ENCODE peak calls at places on chromosomes 1 and 21, in eight cellular contexts. Q, N, H, F, Z, M, I and V are unnamed samples.

GRCh38 chr1:111739984-111740765 is 980 bp upstream of the INKA2 start:
- DNase-seq in Q (peak; percentile 31), N (no peak), H (peak; percentile 85), F (no peak), Z (peak; percentile 93), M (peak; percentile 63), I (peak; percentile 88), V (peak; percentile 40)

GRCh38 chr1:244102051-244102450 is 51.0 kb downstream of the ZBTB18 start:
- DNase-seq in Q (no peak), N (no peak), H (no peak), F (no peak), Z (no peak), M (peak; percentile 50), I (no peak), V (no peak)

GRCh38 chr1:117967900-117968299 is 38.4 kb downstream of the WDR3 start:
- DNase-seq in Q (no peak), N (no peak), H (no peak), F (no peak), Z (no peak), M (no peak), I (peak; percentile 9), V (no peak)

GRCh38 chr1:7384679-7385078 is 386.4 kb upstream of the VAMP3 start:
- DNase-seq in Q (no peak), N (no peak), H (no peak), F (no peak), Z (no peak), M (no peak), I (no peak), V (no peak)

GRCh38 chr1:200724064-200724463 is 14.6 kb upstream of the CAMSAP2 start:
- DNase-seq in Q (no peak), N (no peak), H (no peak), F (no peak), Z (no peak), M (no peak), I (peak; percentile 42), V (no peak)

GRCh38 chr21:44353200-44353970 is at the start of gene TRPM2:
- DNase-seq in Q (peak; percentile 48), N (no peak), H (no peak), F (no peak), Z (no peak), M (no peak), I (peak; percentile 37), V (no peak)

GRCh38 chr21:45550552-45551210 is 8.4 kb upstream of the SLC19A1 start:
- DNase-seq in Q (peak; percentile 44), N (no peak), H (no peak), F (no peak), Z (peak; percentile 35), M (no peak), I (no peak), V (no peak)

GRCh38 chr1:173255214-173255813 is 48.2 kb upstream of the TNFSF4 start:
- DNase-seq in Q (no peak), N (peak; percentile 13), H (peak; percentile 23), F (no peak), Z (peak; percentile 51), M (peak; percentile 30), I (peak; percentile 58), V (peak; percentile 52)

GRCh38 chr21:39575778-39576177 is 37.0 kb upstream of the B3GALT5 start:
- DNase-seq in Q (no peak), N (no peak), H (no peak), F (no peak), Z (peak; percentile 65), M (no peak), I (no peak), V (no peak)

GRCh38 chr1:47991187-47991586 is 6.0 kb downstream of the TRABD2B start:
- DNase-seq in Q (no peak), N (no peak), H (no peak), F (no peak), Z (peak; percentile 86), M (no peak), I (peak; percentile 64), V (peak; percentile 44)

GRCh38 chr1:161021168-161021958 is 411 bp upstream of the F11R start:
- DNase-seq in Q (peak; percentile 94), N (no peak), H (peak; percentile 47), F (peak; percentile 98), Z (peak; percentile 100), M (peak; percentile 99), I (peak; percentile 45), V (peak; percentile 28)

GRCh38 chr1:161018631-161018930 is 2.4 kb downstream of the F11R start:
- DNase-seq in Q (no peak), N (no peak), H (no peak), F (no peak), Z (no peak), M (no peak), I (no peak), V (no peak)

GRCh38 chr1:161021959-161022332 is 994 bp upstream of the F11R start:
- DNase-seq in Q (no peak), N (no peak), H (no peak), F (no peak), Z (no peak), M (no peak), I (peak; percentile 25), V (no peak)

GRCh38 chr1:161020573-161021167 is at the start of gene F11R:
- DNase-seq in Q (no peak), N (no peak), H (peak; percentile 35), F (no peak), Z (peak; percentile 92), M (peak; percentile 80), I (peak; percentile 45), V (no peak)

GRCh38 chr1:161019767-161020572 is 982 bp downstream of the F11R start:
- DNase-seq in Q (peak; percentile 7), N (no peak), H (peak; percentile 26), F (no peak), Z (peak; percentile 71), M (no peak), I (peak; percentile 19), V (no peak)
- H3K27me3 ChIP-seq in Q (no peaks in the 10 kb centered on the region), N (peaks cover 25% of the 10 kb centered on the region), H (no peaks in the 10 kb centered on the region), F (no peaks in the 10 kb centered on the region), Z (no peaks in the 10 kb centered on the region), M (no peaks in the 10 kb centered on the region), I (peaks cover 16% of the 10 kb centered on the region), V (peaks cover 9% of the 10 kb centered on the region)

DNA sequence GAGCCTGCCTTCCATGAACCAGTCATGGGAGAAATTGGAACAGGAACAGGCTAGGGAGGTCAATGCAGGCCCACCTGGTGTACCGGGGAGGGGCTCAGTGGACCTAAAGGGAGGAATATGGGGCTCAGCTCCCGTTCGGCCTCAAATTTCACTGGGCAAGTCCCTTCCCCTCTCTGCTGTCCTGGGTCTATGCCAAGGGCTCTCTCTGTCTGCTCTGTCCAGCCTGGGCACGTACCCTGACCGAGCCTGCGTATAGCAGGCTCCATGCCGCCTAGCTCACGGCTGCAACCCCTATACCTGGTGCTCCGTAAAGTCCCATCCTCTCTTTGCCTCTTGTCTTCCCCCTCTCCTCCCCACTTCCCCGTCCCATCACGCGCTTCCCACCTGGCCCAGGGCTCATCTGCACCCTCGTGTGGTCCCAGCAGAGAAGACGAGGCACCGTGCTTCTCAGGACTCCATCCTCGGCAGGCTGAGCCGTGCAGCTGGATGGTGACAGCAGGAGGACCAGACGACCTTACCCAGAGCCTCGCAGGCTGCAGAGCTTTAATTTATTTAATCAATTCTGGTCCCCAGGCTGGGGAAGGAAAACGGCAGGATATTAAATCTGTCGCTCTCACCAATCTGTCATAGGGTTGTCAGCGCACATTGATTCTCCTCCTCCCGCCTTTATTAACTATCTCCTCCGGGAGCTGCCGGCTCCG is 25.1 kb upstream of the DISP3 start:
- DNase-seq in Q (no peak), N (no peak), H (no peak), F (no peak), Z (no peak), M (peak; percentile 66), I (no peak), V (no peak)
- H3K27me3 ChIP-seq in Q (no peaks in the 10 kb centered on the region), N (peaks cover 8% of the 10 kb centered on the region), H (no peaks in the 10 kb centered on the region), F (no peaks in the 10 kb centered on the region), Z (no peaks in the 10 kb centered on the region), M (no peaks in the 10 kb centered on the region), I (no peaks in the 10 kb centered on the region), V (peaks cover 1% of the 10 kb centered on the region)

GRCh38 chr1:29943034-29943433 is 706.7 kb downstream of the PTPRU start:
- DNase-seq in Q (no peak), N (no peak), H (no peak), F (no peak), Z (no peak), M (no peak), I (no peak), V (no peak)

GRCh38 chr1:29944253-29944652 is 707.9 kb downstream of the PTPRU start:
- DNase-seq in Q (no peak), N (no peak), H (no peak), F (no peak), Z (no peak), M (no peak), I (no peak), V (no peak)

GRCh38 chr1:29934255-29934654 is 697.9 kb downstream of the PTPRU start:
- DNase-seq in Q (no peak), N (no peak), H (no peak), F (no peak), Z (no peak), M (no peak), I (no peak), V (no peak)

GRCh38 chr1:29937356-29937755 is 701.0 kb downstream of the PTPRU start:
- DNase-seq in Q (no peak), N (no peak), H (no peak), F (no peak), Z (no peak), M (no peak), I (no peak), V (no peak)

DNA sequence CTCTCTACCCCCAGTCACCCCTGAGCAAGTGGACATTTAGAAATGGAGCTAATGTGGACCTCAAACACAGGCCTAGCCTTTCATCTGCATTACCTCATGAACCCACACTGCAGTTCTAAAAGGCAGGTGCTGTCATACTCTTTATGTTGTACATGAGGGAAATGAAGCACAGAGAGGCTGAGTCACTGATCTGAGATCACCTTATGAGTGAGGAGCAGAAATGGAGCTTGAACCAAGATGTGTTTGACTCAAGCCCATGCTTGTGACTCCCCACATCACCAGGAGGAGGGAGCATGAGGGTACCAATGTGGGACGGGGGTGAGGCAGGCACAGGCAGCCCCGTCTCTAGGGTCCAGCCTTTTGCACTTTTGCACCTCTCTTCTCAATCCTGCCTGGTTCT is 702.8 kb downstream of the PTPRU start:
- DNase-seq in Q (no peak), N (no peak), H (no peak), F (no peak), Z (no peak), M (no peak), I (no peak), V (no peak)
- H3K27me3 ChIP-seq in Q (no peaks in the 10 kb centered on the region), N (no peaks in the 10 kb centered on the region), H (no peaks in the 10 kb centered on the region), F (no peaks in the 10 kb centered on the region), Z (no peaks in the 10 kb centered on the region), M (no peaks in the 10 kb centered on the region), I (no peaks in the 10 kb centered on the region), V (no peaks in the 10 kb centered on the region)

GRCh38 chr1:181632492-181632891 is 149.2 kb downstream of the CACNA1E start:
- DNase-seq in Q (no peak), N (no peak), H (no peak), F (no peak), Z (no peak), M (no peak), I (no peak), V (no peak)

GRCh38 chr1:181635108-181635507 is 151.8 kb downstream of the CACNA1E start:
- DNase-seq in Q (no peak), N (no peak), H (no peak), F (no peak), Z (no peak), M (no peak), I (no peak), V (no peak)

GRCh38 chr1:181630398-181630797 is 147.1 kb downstream of the CACNA1E start:
- DNase-seq in Q (no peak), N (no peak), H (no peak), F (no peak), Z (no peak), M (no peak), I (no peak), V (no peak)

GRCh38 chr1:181630838-181631237 is 147.5 kb downstream of the CACNA1E start:
- DNase-seq in Q (no peak), N (no peak), H (no peak), F (no peak), Z (no peak), M (no peak), I (no peak), V (no peak)

GRCh38 chr1:181632960-181633359 is 149.6 kb downstream of the CACNA1E start:
- DNase-seq in Q (no peak), N (no peak), H (no peak), F (no peak), Z (no peak), M (no peak), I (no peak), V (no peak)
- H3K27me3 ChIP-seq in Q (no peaks in the 10 kb centered on the region), N (no peaks in the 10 kb centered on the region), H (peaks cover 2% of the 10 kb centered on the region), F (no peaks in the 10 kb centered on the region), Z (no peaks in the 10 kb centered on the region), M (no peaks in the 10 kb centered on the region), I (no peaks in the 10 kb centered on the region), V (no peaks in the 10 kb centered on the region)